ENCODE peak calls at places on chromosomes 5 and 9, in four cellular contexts. B is GM12878, L is HepG2, G is K562. A is an unnamed sample.

GRCh38 chr5:88675159-88675757 is 207.7 kb downstream of the MEF2C start:
- DNase-seq in L (no peak), B (no peak), G (no peak), A (no peak)

GRCh38 chr5:172114875-172115422 is 73.1 kb downstream of the STK10 start:
- DNase-seq in G (no peak), B (peak), L (no peak), A (no peak)

GRCh38 chr5:174311531-174312269 is 266.2 kb downstream of the NSG2 start:
- DNase-seq in L (peak), G (peak), B (no peak), A (peak)

GRCh38 chr5:180371949-180372348 is 18.8 kb upstream of the GFPT2 start:
- DNase-seq in B (no peak), L (no peak), G (no peak), A (no peak)

GRCh38 chr5:157050050-157050449 is 8.9 kb downstream of the HAVCR1 start:
- DNase-seq in G (no peak), B (no peak), L (no peak), A (no peak)

GRCh38 chr5:56358703-56359428 is 125.7 kb upstream of the ANKRD55 start:
- DNase-seq in B (no peak), G (no peak), L (peak), A (peak)

GRCh38 chr5:158563774-158564390 is 535.8 kb downstream of the EBF1 start:
- DNase-seq in B (no peak), L (no peak), G (no peak), A (no peak)

GRCh38 chr9:21579209-21579608 is 97.1 kb upstream of the IFNE start:
- DNase-seq in G (no peak), L (no peak), B (no peak), A (no peak)

GRCh38 chr5:65059681-65060598 is 291.2 kb downstream of the CWC27 start:
- DNase-seq in G (no peak), B (peak), L (no peak), A (no peak)

GRCh38 chr9:95383198-95383673 is 65.7 kb upstream of the FANCC start:
- DNase-seq in L (peak), G (no peak), B (no peak), A (no peak)

GRCh38 chr5:94469889-94470288 is 148.5 kb downstream of the KIAA0825 start:
- DNase-seq in G (no peak), B (no peak), L (no peak), A (peak)

GRCh38 chr9:86669442-86669841 is 277.9 kb downstream of the GAS1 start:
- DNase-seq in G (no peak), B (no peak), L (no peak), A (no peak)

GRCh38 chr9:127132921-127133647 is 10.6 kb upstream of the ANGPTL2 start:
- DNase-seq in L (no peak), G (no peak), B (no peak), A (no peak)

GRCh38 chr5:60287174-60287771 is 393.7 kb upstream of the PDE4D start:
- DNase-seq in L (peak), G (peak), B (no peak), A (peak)

GRCh38 chr9:37374892-37375291 is 47.6 kb upstream of the GRHPR start:
- DNase-seq in G (no peak), L (no peak), B (peak), A (no peak)

GRCh38 chr5:77847814-77848290 is 71.7 kb upstream of the TBCA start:
- DNase-seq in B (no peak), G (no peak), L (no peak), A (no peak)

GRCh38 chr5:134435525-134435924 is 23.8 kb upstream of the CDKN2AIPNL start:
- DNase-seq in G (no peak), B (no peak), L (no peak), A (no peak)

GRCh38 chr9:124054671-124055212 is 43.2 kb downstream of the LHX2 start:
- DNase-seq in B (peak), L (peak), G (peak), A (no peak)

GRCh38 chr5:123997354-123998215 is 485.6 kb downstream of the CSNK1G3 start:
- DNase-seq in B (no peak), G (no peak), L (no peak), A (no peak)

GRCh38 chr5:50623666-50624065 is 42.8 kb upstream of the PARP8 start:
- DNase-seq in G (no peak), L (no peak), B (no peak), A (no peak)

GRCh38 chr9:98121096-98121495 is 2.1 kb upstream of the TRIM14 start:
- DNase-seq in L (no peak), G (peak), B (no peak), A (no peak)

GRCh38 chr5:174398171-174398570 is 326.2 kb upstream of the MSX2 start:
- DNase-seq in L (no peak), G (no peak), B (no peak), A (no peak)

GRCh38 chr9:89318123-89319014 is at the start of gene SECISBP2:
- DNase-seq in G (peak), B (peak), L (peak), A (peak)

GRCh38 chr5:85938201-85938600 is 679.5 kb upstream of the COX7C start:
- DNase-seq in L (no peak), G (no peak), B (no peak), A (no peak)

GRCh38 chr5:146796911-146797310 is 81.6 kb downstream of the PPP2R2B start:
- DNase-seq in B (no peak), G (no peak), L (no peak), A (no peak)

GRCh38 chr5:146796144-146796543 is 82.4 kb downstream of the PPP2R2B start:
- DNase-seq in B (no peak), L (no peak), G (no peak), A (no peak)

GRCh38 chr5:146802945-146803522 is 75.5 kb downstream of the PPP2R2B start:
- DNase-seq in G (no peak), L (no peak), B (no peak), A (no peak)

GRCh38 chr5:146797683-146798082 is 80.9 kb downstream of the PPP2R2B start:
- DNase-seq in G (no peak), B (no peak), L (no peak), A (no peak)

GRCh38 chr5:146799235-146800015 is 79.1 kb downstream of the PPP2R2B start:
- DNase-seq in G (no peak), L (no peak), B (no peak), A (no peak)
- TF ChIP-seq FOXK2 in G (no peak), L (no peak), B (no peak), A (no peak)

DNA sequence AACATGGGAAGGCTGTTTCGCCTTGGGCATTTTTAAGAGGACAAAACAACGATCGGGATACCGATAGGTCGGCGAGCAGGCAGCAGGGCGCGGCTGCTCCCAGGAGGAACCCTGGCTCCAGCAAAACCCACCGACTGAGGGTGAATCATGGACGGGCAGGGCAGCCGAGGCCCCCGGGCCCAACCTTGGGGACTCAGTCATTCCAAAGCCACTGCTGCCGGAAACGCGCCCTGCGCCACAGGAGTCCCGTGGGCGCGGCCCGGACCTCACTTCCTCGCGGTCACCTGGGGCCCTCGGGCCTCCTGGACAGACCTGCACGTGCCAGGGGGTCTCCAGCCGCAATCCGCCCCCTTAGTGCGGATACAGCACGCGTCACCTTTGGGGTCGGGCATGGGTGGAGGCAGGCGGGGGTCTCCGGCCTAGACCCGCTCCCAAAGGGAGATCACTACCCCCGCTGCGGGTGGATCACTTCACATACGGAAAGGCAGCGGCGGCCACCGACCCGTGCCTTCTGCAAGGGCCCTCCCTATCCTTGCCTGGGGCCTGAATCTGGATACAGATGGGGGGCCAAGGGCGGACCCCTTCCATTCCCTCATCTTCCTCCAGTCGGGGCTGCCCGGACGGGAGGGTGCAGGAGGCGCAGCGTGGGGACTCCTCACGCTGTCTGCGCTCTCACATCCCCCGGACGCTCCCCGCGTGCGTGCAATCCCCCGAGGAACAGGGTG is 728 bp downstream of the TXN start:
- DNase-seq in G (peak), B (no peak), L (peak), A (peak)
- TF ChIP-seq BHLHE40 in G (peak), B (peak), L (peak), A (no peak)

DNA sequence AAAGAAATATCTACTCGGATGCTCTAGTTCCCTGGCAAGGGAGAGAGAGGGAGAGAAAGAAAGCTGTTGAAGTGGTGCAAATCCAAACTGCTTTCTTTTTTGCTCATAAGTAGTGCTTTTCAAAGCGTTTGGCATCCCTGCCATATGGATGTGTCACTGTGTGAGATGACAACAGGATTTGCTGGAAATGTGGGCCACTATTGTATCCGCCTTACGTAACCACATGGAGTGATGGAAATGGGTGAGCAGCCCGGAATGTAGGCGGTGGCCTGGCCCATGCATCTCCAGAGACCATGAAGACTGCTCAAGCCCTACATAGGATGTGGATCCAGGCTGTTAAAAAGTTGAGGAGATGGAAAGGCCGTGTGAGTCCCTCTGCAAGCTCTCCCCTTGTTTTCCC is 30.8 kb downstream of the TJP2 start:
- DNase-seq in L (peak), B (no peak), G (no peak), A (no peak)
- TF ChIP-seq FOXK2 in L (no peak), B (no peak), G (no peak), A (no peak)

GRCh38 chr5:138274189-138274853 is at the start of gene GFRA3:
- DNase-seq in B (no peak), G (peak), L (no peak), A (no peak)

GRCh38 chr5:138275895-138276294 is 1.5 kb upstream of the GFRA3 start:
- DNase-seq in G (no peak), L (no peak), B (no peak), A (no peak)

GRCh38 chr5:138272681-138273080 is 1.7 kb downstream of the GFRA3 start:
- DNase-seq in L (no peak), B (no peak), G (no peak), A (no peak)

GRCh38 chr5:138275379-138275782 is 960 bp upstream of the GFRA3 start:
- DNase-seq in L (peak), B (no peak), G (no peak), A (peak)

GRCh38 chr5:138273834-138274188 is 610 bp downstream of the GFRA3 start:
- DNase-seq in L (no peak), B (no peak), G (no peak), A (no peak)
- TF ChIP-seq BHLHE40 in L (no peak), B (no peak), G (no peak), A (no peak)

DNA sequence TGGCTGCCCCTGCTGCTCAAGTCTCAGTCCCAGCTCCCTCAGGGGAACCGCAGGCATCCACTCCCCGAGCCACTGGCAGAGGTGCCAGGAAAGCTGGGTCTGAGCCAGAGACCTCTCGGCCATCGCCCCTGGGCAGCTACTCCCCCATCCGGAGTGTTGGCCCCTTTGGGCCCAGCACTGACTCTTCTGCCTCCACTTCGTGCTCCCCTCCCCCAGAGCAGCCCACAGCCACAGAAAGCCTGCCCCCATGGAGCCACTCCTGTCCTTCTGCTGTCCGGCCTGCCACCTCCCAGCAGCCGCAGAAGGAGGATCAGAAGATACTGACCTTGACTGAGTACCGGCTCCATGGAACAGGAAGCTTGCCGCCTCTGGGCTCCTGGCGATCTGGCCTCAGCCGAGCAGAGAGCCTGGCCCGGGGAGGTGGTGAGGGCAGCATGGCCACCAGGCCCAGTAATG is 49.8 kb upstream of the TESK1 start:
- DNase-seq in B (no peak), G (no peak), L (no peak), A (no peak)
- TF ChIP-seq FOXK2 in B (no peak), G (no peak), L (no peak), A (no peak)

GRCh38 chr5:1262381-1262780 is 32.5 kb downstream of the TERT start:
- DNase-seq in B (no peak), L (no peak), G (no peak), A (no peak)
- TF ChIP-seq BHLHE40 in B (no peak), L (no peak), G (no peak), A (no peak)

GRCh38 chr5:891117-891836 is 1.3 kb downstream of the BRD9 start:
- DNase-seq in B (no peak), L (peak), G (peak), A (no peak)
- TF ChIP-seq FOXK2 in B (no peak), L (no peak), G (no peak), A (no peak)

DNA sequence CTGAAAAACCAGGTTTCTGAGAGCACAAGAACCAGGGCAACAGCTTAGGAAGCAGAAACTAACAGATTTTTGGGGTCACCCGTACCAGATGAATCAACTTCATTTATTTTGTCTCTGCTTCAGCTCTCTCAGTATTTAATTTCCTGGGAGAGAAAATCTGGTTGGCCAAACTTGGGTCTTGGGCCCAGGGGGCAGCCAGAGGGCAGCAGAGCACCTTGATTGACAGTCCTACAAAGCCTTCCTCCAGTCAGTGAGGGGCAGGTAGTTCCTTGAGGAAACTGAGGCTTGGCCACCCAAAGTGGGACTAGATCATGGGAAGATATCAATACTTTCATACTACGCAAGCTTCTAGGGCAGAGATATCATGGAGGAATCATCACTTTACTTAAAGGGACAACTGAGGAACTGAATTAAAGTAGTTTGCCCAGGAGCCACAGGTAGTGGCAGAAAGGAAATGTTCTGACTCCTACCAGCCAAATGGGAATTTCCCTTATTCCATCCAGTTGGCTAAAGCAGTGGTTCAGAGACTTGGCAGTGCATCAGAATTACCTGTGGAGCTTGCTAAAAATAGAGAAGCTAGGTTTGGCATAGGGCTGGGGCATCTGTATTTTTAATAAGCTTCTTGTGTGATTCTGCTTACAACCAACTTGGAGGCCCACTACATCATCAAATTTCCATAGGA is 21.5 kb upstream of the ARHGAP26 start:
- DNase-seq in B (no peak), L (peak), G (peak), A (peak)
- TF ChIP-seq BHLHE40 in B (no peak), L (no peak), G (no peak), A (no peak)

GRCh38 chr5:165497707-165498106 is 1992.3 kb downstream of the MAT2B start:
- DNase-seq in G (peak), B (no peak), L (no peak), A (peak)

GRCh38 chr5:165508861-165509260 is 2003.4 kb downstream of the MAT2B start:
- DNase-seq in L (no peak), G (no peak), B (no peak), A (no peak)

GRCh38 chr5:165504716-165505115 is 1999.3 kb downstream of the MAT2B start:
- DNase-seq in L (no peak), B (no peak), G (no peak), A (no peak)

GRCh38 chr5:165508286-165508685 is 2002.9 kb downstream of the MAT2B start:
- DNase-seq in B (no peak), G (no peak), L (no peak), A (no peak)

GRCh38 chr5:165502893-165503696 is 1997.7 kb downstream of the MAT2B start:
- DNase-seq in L (no peak), G (no peak), B (no peak), A (no peak)
- TF ChIP-seq FOXK2 in L (no peak), G (no peak), B (no peak), A (no peak)

GRCh38 chr9:90958328-90958727 is 156.7 kb downstream of the SYK start:
- DNase-seq in B (no peak), G (no peak), L (no peak), A (no peak)
- TF ChIP-seq BHLHE40 in B (no peak), G (no peak), L (no peak), A (no peak)

A was measured in HEK293T.